ENCODE peak calls at places on chromosome 13, in six cellular contexts. L, P, B, W, G and H are unnamed samples.

GRCh38 chr13:31797154-31797775 is 57.9 kb downstream of the RXFP2 start:
- DNase-seq in L (no peak), P (no peak), B (peak; percentile 3), W (no peak), G (no peak), H (no peak)

GRCh38 chr13:43881580-43881979 is 1.9 kb downstream of the LACC1 start:
- DNase-seq in L (no peak), P (no peak), B (no peak), W (no peak), G (no peak), H (no peak)

GRCh38 chr13:71067164-71067815 is 799.7 kb downstream of the DACH1 start:
- DNase-seq in L (no peak), P (no peak), B (peak; percentile 0), W (no peak), G (no peak), H (no peak)

GRCh38 chr13:114153485-114154080 is 21.2 kb upstream of the RASA3 start:
- DNase-seq in L (no peak), P (no peak), B (no peak), W (no peak), G (no peak), H (no peak)

GRCh38 chr13:96089749-96090239 is at the start of gene HS6ST3:
- DNase-seq in L (no peak), P (peak; percentile 34), B (no peak), W (peak; percentile 6), G (no peak), H (peak; percentile 22)

GRCh38 chr13:89432997-89433396 is 1761.8 kb downstream of the SLITRK5 start:
- DNase-seq in L (no peak), P (no peak), B (no peak), W (no peak), G (no peak), H (no peak)

GRCh38 chr13:79197933-79198332 is 208.1 kb downstream of the RBM26 start:
- DNase-seq in L (no peak), P (no peak), B (no peak), W (no peak), G (no peak), H (no peak)

GRCh38 chr13:55937180-55937579 is 1203.5 kb upstream of the PRR20A start:
- DNase-seq in L (no peak), P (no peak), B (no peak), W (no peak), G (no peak), H (no peak)

GRCh38 chr13:43360911-43361605 is 337.7 kb downstream of the DNAJC15 start:
- DNase-seq in L (no peak), P (no peak), B (no peak), W (no peak), G (no peak), H (no peak)

GRCh38 chr13:43425234-43425633 is 361.5 kb downstream of the ENOX1 start:
- DNase-seq in L (no peak), P (no peak), B (no peak), W (no peak), G (no peak), H (no peak)

GRCh38 chr13:33577037-33577436 is 240.9 kb upstream of the RFC3 start:
- DNase-seq in L (no peak), P (no peak), B (no peak), W (no peak), G (no peak), H (no peak)

GRCh38 chr13:99878921-99879610 is 92.5 kb downstream of the ZIC5 start:
- DNase-seq in L (peak; percentile 28), P (no peak), B (no peak), W (no peak), G (no peak), H (no peak)

GRCh38 chr13:109610517-109610916 is 175.9 kb downstream of the IRS2 start:
- DNase-seq in L (peak; percentile 59), P (peak; percentile 2), B (no peak), W (no peak), G (no peak), H (peak; percentile 1)

GRCh38 chr13:42073683-42074082 is 25.2 kb downstream of the DGKH start:
- DNase-seq in L (no peak), P (no peak), B (no peak), W (no peak), G (no peak), H (no peak)

GRCh38 chr13:57114945-57115344 is 25.8 kb upstream of the PRR20A start:
- DNase-seq in L (no peak), P (no peak), B (no peak), W (no peak), G (no peak), H (no peak)

GRCh38 chr13:82766732-82767321 is 1115.4 kb downstream of the SLITRK1 start:
- DNase-seq in L (no peak), P (no peak), B (no peak), W (no peak), G (no peak), H (no peak)

GRCh38 chr13:30616927-30617314 is 799 bp upstream of the USPL1 start:
- DNase-seq in L (no peak), P (no peak), B (peak; percentile 90), W (peak; percentile 30), G (peak; percentile 61), H (peak; percentile 21)
- TF ChIP-seq POLR2A in L (no peak), P (peak; percentile 97), B (peak; percentile 50), W (peak; percentile 86), G (peak; percentile 19), H (peak; percentile 81)

GRCh38 chr13:50162001-50162400 is 146.8 kb downstream of the KCNRG start:
- DNase-seq in L (no peak), P (no peak), B (no peak), W (no peak), G (no peak), H (no peak)
- TF ChIP-seq TAF1 in L (no peak), P (no peak), B (no peak), W (no peak), G (no peak), H (no peak)

GRCh38 chr13:26811636-26812035 is 51.0 kb upstream of the GPR12 start:
- DNase-seq in L (no peak), P (no peak), B (no peak), W (no peak), G (no peak), H (no peak)
- TF ChIP-seq POLR2A in L (no peak), P (no peak), B (no peak), W (no peak), G (no peak), H (no peak)

GRCh38 chr13:98536729-98537128 is 40.2 kb downstream of the STK24 start:
- DNase-seq in L (no peak), P (no peak), B (no peak), W (no peak), G (no peak), H (no peak)

GRCh38 chr13:98537306-98537705 is 39.6 kb downstream of the STK24 start:
- DNase-seq in L (no peak), P (no peak), B (no peak), W (no peak), G (no peak), H (no peak)

GRCh38 chr13:98533912-98534311 is 43.0 kb downstream of the STK24 start:
- DNase-seq in L (no peak), P (no peak), B (no peak), W (no peak), G (no peak), H (no peak)

GRCh38 chr13:98535501-98536357 is 41.2 kb downstream of the STK24 start:
- DNase-seq in L (no peak), P (no peak), B (peak; percentile 22), W (no peak), G (no peak), H (no peak)

GRCh38 chr13:98534821-98535220 is 42.1 kb downstream of the STK24 start:
- DNase-seq in L (no peak), P (no peak), B (no peak), W (no peak), G (no peak), H (no peak)
- TF ChIP-seq TAF1 in L (no peak), P (no peak), B (no peak), W (no peak), G (no peak), H (no peak)

GRCh38 chr13:46796515-46797467 is at the start of gene ESD:
- DNase-seq in L (peak; percentile 92), P (peak; percentile 74), B (peak; percentile 90), W (peak; percentile 90), G (peak; percentile 61), H (peak; percentile 75)
- TF ChIP-seq POLR2A in L (peak; percentile 91), P (peak; percentile 78), B (peak; percentile 89), W (peak; percentile 80), G (peak; percentile 91), H (peak; percentile 83)

DNA sequence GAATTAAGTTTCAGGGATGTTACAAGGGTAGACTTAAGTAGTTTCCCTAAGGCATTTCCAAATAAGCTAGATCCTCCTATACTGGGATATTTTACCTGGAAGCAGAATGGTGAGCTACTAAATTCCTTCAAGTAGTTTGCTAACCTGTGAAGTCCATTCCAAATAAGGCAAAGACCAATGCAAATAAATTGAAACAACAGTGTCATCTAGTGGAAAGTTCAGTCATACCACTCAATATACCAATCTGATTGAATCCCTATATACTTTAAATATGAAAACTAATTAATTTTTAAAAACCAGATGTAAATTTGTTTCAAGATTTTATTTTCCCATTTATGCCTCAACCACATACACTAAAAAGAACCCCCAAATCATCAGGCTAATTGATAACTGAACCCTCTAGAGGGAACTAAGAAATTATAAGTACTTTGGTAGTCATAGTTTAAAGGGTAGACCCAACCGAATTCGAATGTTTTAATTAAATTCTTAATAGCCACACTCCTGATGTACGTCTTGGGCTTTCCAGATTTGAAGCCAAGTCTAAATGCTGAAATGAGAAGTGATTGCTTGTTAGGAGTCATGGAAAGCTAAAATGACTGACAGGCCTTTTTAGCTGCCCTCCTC is 223.7 kb downstream of the TBC1D4 start:
- DNase-seq in L (no peak), P (no peak), B (peak; percentile 16), W (no peak), G (no peak), H (no peak)
- TF ChIP-seq TAF1 in L (no peak), P (no peak), B (no peak), W (no peak), G (no peak), H (no peak)

GRCh38 chr13:49936085-49936942 is at the start of gene SPRYD7:
- DNase-seq in L (peak; percentile 99), P (peak; percentile 81), B (peak; percentile 95), W (peak; percentile 94), G (peak; percentile 90), H (peak; percentile 74)
- TF ChIP-seq POLR2A in L (no peak), P (peak; percentile 6), B (peak; percentile 88), W (peak; percentile 78), G (peak; percentile 91), H (peak; percentile 67)